ENCODE peak calls at places on chromosomes 13 and 19, in seven cellular contexts. D is KBM-7, Q is amniotic stem cell, L is left kidney, B is natural killer cell, K is T-helper 17 cell, U is H9. I is an unnamed sample.

GRCh38 chr13:57631607-57632275 is at the start of gene PCDH17:
- DNase-seq in D (peak), Q (no peak), L (peak), B (no peak), K (no peak), U (peak), I (peak)

GRCh38 chr19:40269216-40269940 is 15.8 kb downstream of the AKT2 start:
- DNase-seq in D (no peak), Q (no peak), L (no peak), B (no peak), K (no peak), U (no peak), I (no peak)

GRCh38 chr19:41755328-41755913 is at the start of gene CEACAM6:
- DNase-seq in D (no peak), Q (no peak), L (no peak), B (no peak), K (no peak), U (peak), I (no peak)

GRCh38 chr19:18440421-18440877 is 2.5 kb upstream of the ISYNA1 start:
- DNase-seq in D (peak), Q (no peak), L (no peak), B (no peak), K (no peak), U (no peak), I (peak)

GRCh38 chr19:47072323-47072722 is 23.9 kb upstream of the TMEM160 start:
- DNase-seq in D (no peak), Q (no peak), L (no peak), B (no peak), K (no peak), U (no peak), I (no peak)

GRCh38 chr19:5917431-5918107 is 3.5 kb downstream of the CAPS start:
- DNase-seq in D (no peak), Q (no peak), L (no peak), B (no peak), K (no peak), U (no peak), I (no peak)

GRCh38 chr13:114309806-114310410 is 4.4 kb upstream of the CHAMP1 start:
- DNase-seq in D (no peak), Q (no peak), L (peak), B (no peak), K (no peak), U (no peak), I (no peak)

GRCh38 chr13:27450921-27451461 is 627 bp upstream of the MTIF3 start:
- DNase-seq in D (peak), Q (peak), L (peak), B (peak), K (peak), U (no peak), I (peak)

GRCh38 chr19:29420065-29420464 is 105.7 kb upstream of the VSTM2B start:
- DNase-seq in D (no peak), Q (no peak), L (no peak), B (no peak), K (no peak), U (no peak), I (no peak)

GRCh38 chr13:41520016-41520698 is 62.8 kb downstream of the RGCC start:
- DNase-seq in D (peak), Q (no peak), L (no peak), B (no peak), K (no peak), U (no peak), I (peak)

GRCh38 chr19:54262066-54262465 is 5.0 kb upstream of the LILRB5 start:
- DNase-seq in D (no peak), Q (no peak), L (no peak), B (no peak), K (no peak), U (no peak), I (no peak)

GRCh38 chr19:56839665-56840451 is 668 bp downstream of the PEG3 start:
- DNase-seq in D (no peak), Q (no peak), L (peak), B (no peak), K (no peak), U (no peak), I (no peak)

GRCh38 chr19:43476606-43477005 is 11.2 kb upstream of the LYPD3 start:
- DNase-seq in D (no peak), Q (peak), L (no peak), B (no peak), K (no peak), U (no peak), I (no peak)

GRCh38 chr19:13117772-13118423 is at the start of gene NACC1:
- DNase-seq in D (peak), Q (peak), L (peak), B (peak), K (peak), U (peak), I (peak)

GRCh38 chr19:33296473-33297060 is 5.8 kb downstream of the CEBPA start:
- DNase-seq in D (no peak), Q (no peak), L (no peak), B (no peak), K (no peak), U (peak), I (no peak)

GRCh38 chr13:19838726-19839342 is 24.6 kb downstream of the ZMYM5 start:
- DNase-seq in D (no peak), Q (no peak), L (no peak), B (no peak), K (no peak), U (no peak), I (no peak)

GRCh38 chr19:40219721-40220276 is 1.6 kb upstream of the TTC9B start:
- DNase-seq in D (peak), Q (no peak), L (no peak), B (no peak), K (no peak), U (no peak), I (peak)

GRCh38 chr19:48290341-48290922 is 20.6 kb downstream of the ZNF114 start:
- DNase-seq in D (no peak), Q (peak), L (peak), B (no peak), K (no peak), U (peak), I (no peak)

GRCh38 chr13:52001120-52001731 is 10.0 kb downstream of the ATP7B start:
- DNase-seq in D (peak), Q (no peak), L (peak), B (no peak), K (no peak), U (no peak), I (peak)

GRCh38 chr19:34474233-34474989 is 7.1 kb upstream of the WTIP start:
- DNase-seq in D (no peak), Q (no peak), L (no peak), B (no peak), K (no peak), U (no peak), I (no peak)

GRCh38 chr19:1134431-1134830 is 30.6 kb downstream of the GPX4 start:
- DNase-seq in D (no peak), Q (no peak), L (no peak), B (no peak), K (no peak), U (no peak), I (no peak)

GRCh38 chr13:92769064-92769463 is 457.5 kb upstream of the GPC6 start:
- DNase-seq in D (no peak), Q (no peak), L (no peak), B (no peak), K (no peak), U (no peak), I (peak)

GRCh38 chr13:99119686-99120085 is 81.0 kb upstream of the UBAC2 start:
- DNase-seq in D (no peak), Q (no peak), L (no peak), B (no peak), K (no peak), U (no peak), I (peak)

GRCh38 chr19:24069907-24070657 is 16.9 kb upstream of the ZNF254 start:
- DNase-seq in D (no peak), Q (no peak), L (no peak), B (no peak), K (no peak), U (no peak), I (no peak)

GRCh38 chr19:56321981-56322558 is 7.4 kb upstream of the ZSCAN5A start:
- DNase-seq in D (peak), Q (no peak), L (no peak), B (no peak), K (no peak), U (no peak), I (peak)

GRCh38 chr13:52599853-52600603 is 42.2 kb upstream of the HNRNPA1L2 start:
- DNase-seq in D (peak), Q (no peak), L (peak), B (no peak), K (no peak), U (peak), I (peak)

GRCh38 chr19:34109596-34109995 is 62.7 kb upstream of the LSM14A start:
- DNase-seq in D (no peak), Q (no peak), L (peak), B (no peak), K (no peak), U (no peak), I (no peak)

GRCh38 chr19:43229315-43229714 is 23.9 kb upstream of the PSG4 start:
- DNase-seq in D (peak), Q (no peak), L (no peak), B (no peak), K (no peak), U (no peak), I (peak)

GRCh38 chr19:46283771-46284170 is 13.1 kb upstream of the HIF3A start:
- DNase-seq in D (peak), Q (no peak), L (no peak), B (no peak), K (no peak), U (no peak), I (no peak)

GRCh38 chr19:53980553-53981407 is 10.7 kb upstream of the CACNG6 start:
- DNase-seq in D (no peak), Q (no peak), L (peak), B (no peak), K (no peak), U (peak), I (no peak)

GRCh38 chr13:32309812-32310706 is 5.1 kb downstream of the ZAR1L start:
- DNase-seq in D (peak), Q (no peak), L (peak), B (no peak), K (no peak), U (peak), I (peak)

GRCh38 chr13:66171821-66172220 is 1058.3 kb downstream of the PCDH9 start:
- DNase-seq in D (no peak), Q (no peak), L (no peak), B (no peak), K (no peak), U (no peak), I (no peak)

GRCh38 chr13:52838433-52839107 is 9.9 kb downstream of the PCDH8 start:
- DNase-seq in D (no peak), Q (no peak), L (no peak), B (no peak), K (no peak), U (no peak), I (peak)

I was measured in OCI-M1.